ENCODE peak calls at places on chromosome 2, in four cellular contexts. J, N, L and A are unnamed samples.

GRCh38 chr2:148237911-148238310 is 217.0 kb downstream of the MBD5 start:
- DNase-seq in J (no peak), N (no peak), L (no peak), A (peak)

GRCh38 chr2:238425505-238425978 is 1.2 kb upstream of the ASB1 start:
- DNase-seq in J (no peak), N (no peak), L (no peak), A (no peak)

GRCh38 chr2:213306320-213306942 is 22.2 kb downstream of the SPAG16 start:
- DNase-seq in J (peak), N (no peak), L (peak), A (peak)

GRCh38 chr2:95278051-95278471 is 3.8 kb downstream of the PROM2 start:
- DNase-seq in J (peak), N (no peak), L (peak), A (peak)

GRCh38 chr2:190507135-190507534 is 27.4 kb downstream of the NEMP2 start:
- DNase-seq in J (peak), N (no peak), L (no peak), A (no peak)

GRCh38 chr2:241187835-241188234 is 642 bp upstream of the ANO7 start:
- DNase-seq in J (no peak), N (no peak), L (no peak), A (no peak)

GRCh38 chr2:1504311-1504750 is 91.1 kb downstream of the TPO start:
- DNase-seq in J (no peak), N (no peak), L (no peak), A (no peak)

GRCh38 chr2:36492216-36492945 is 105.6 kb downstream of the FEZ2 start:
- DNase-seq in J (peak), N (no peak), L (peak), A (no peak)

GRCh38 chr2:74004212-74005182 is 19.8 kb downstream of the TET3 start:
- DNase-seq in J (no peak), N (no peak), L (no peak), A (no peak)

GRCh38 chr2:130806370-130806769 is 30.3 kb upstream of the ARHGEF4 start:
- DNase-seq in J (peak), N (no peak), L (no peak), A (no peak)

GRCh38 chr2:85231242-85231805 is 96.5 kb downstream of the TGOLN2 start:
- DNase-seq in J (no peak), N (no peak), L (no peak), A (no peak)

GRCh38 chr2:106161938-106162814 is 31.9 kb downstream of the UXS1 start:
- DNase-seq in J (peak), N (no peak), L (peak), A (no peak)

GRCh38 chr2:167943877-167944276 is 303.5 kb downstream of the STK39 start:
- DNase-seq in J (peak), N (no peak), L (peak), A (peak)

GRCh38 chr2:155815851-155816250 is 516.7 kb downstream of the NR4A2 start:
- DNase-seq in J (peak), N (no peak), L (peak), A (peak)

GRCh38 chr2:51490576-51491234 is 458.8 kb upstream of the NRXN1 start:
- DNase-seq in J (peak), N (no peak), L (peak), A (no peak)

GRCh38 chr2:104518256-104518655 is 335.7 kb upstream of the POU3F3 start:
- DNase-seq in J (no peak), N (no peak), L (no peak), A (no peak)

GRCh38 chr2:185221-185620 is 78.6 kb downstream of the SH3YL1 start:
- DNase-seq in J (no peak), N (no peak), L (no peak), A (no peak)

GRCh38 chr2:144361742-144362141 is 158.2 kb downstream of the ZEB2 start:
- DNase-seq in J (no peak), N (no peak), L (no peak), A (no peak)

GRCh38 chr2:191976436-191976835 is 129.5 kb upstream of the CAVIN2 start:
- DNase-seq in J (peak), N (no peak), L (peak), A (peak)

GRCh38 chr2:120175000-120175581 is 48.1 kb downstream of the TMEM185B start:
- DNase-seq in J (peak), N (peak), L (peak), A (peak)

GRCh38 chr2:4693266-4693665 is 989.9 kb downstream of the DCDC2C start:
- DNase-seq in J (peak), N (no peak), L (peak), A (no peak)

GRCh38 chr2:202178342-202178958 is 59.9 kb downstream of the SUMO1 start:
- DNase-seq in J (peak), N (peak), L (peak), A (peak)

GRCh38 chr2:199228887-199229819 is 228.6 kb downstream of the SATB2 start:
- DNase-seq in J (peak), N (no peak), L (peak), A (peak)

GRCh38 chr2:205904873-205905272 is 181.1 kb downstream of the INO80D start:
- DNase-seq in J (no peak), N (no peak), L (no peak), A (no peak)

GRCh38 chr2:78416625-78417300 is 608.7 kb upstream of the REG3G start:
- DNase-seq in J (no peak), N (no peak), L (no peak), A (no peak)

GRCh38 chr2:209648714-209649113 is 122.9 kb upstream of the UNC80 start:
- DNase-seq in J (peak), N (no peak), L (peak), A (peak)